ENCODE peak calls at places on chromosomes 16 and 17, in ten cellular contexts. Y is astrocyte of the spinal cord, U is upper lobe of right lung, M is choroid plexus epithelial cell, S is RWPE1, C is natural killer cell, D is tibial artery, F is brain microvascular endothelial cell, X is lower leg skin, N is lung. H is an unnamed sample.

GRCh38 chr16:74601131-74601871 is 5.6 kb downstream of the GLG1 start:
- DNase-seq in Y (no peak), U (no peak), M (no peak), S (peak), C (peak), D (peak), F (no peak), X (no peak), N (no peak), H (no peak)

GRCh38 chr17:82647593-82648164 is 565 bp downstream of the WDR45B start:
- DNase-seq in Y (no peak), U (peak), M (no peak), S (peak), C (peak), D (peak), F (no peak), X (no peak), N (peak), H (no peak)

GRCh38 chr17:77318491-77319210 is 177.9 kb downstream of the SEC14L1 start:
- DNase-seq in Y (no peak), U (peak), M (peak), S (no peak), C (no peak), D (peak), F (no peak), X (peak), N (no peak), H (no peak)

GRCh38 chr16:86831366-86831765 is 253.0 kb downstream of the FOXL1 start:
- DNase-seq in Y (no peak), U (no peak), M (no peak), S (no peak), C (no peak), D (peak), F (no peak), X (no peak), N (no peak), H (no peak)

GRCh38 chr16:17724242-17724898 is 253.6 kb upstream of the XYLT1 start:
- DNase-seq in Y (peak), U (no peak), M (peak), S (no peak), C (no peak), D (no peak), F (peak), X (no peak), N (no peak), H (no peak)

GRCh38 chr17:13600475-13601316 is 1.0 kb downstream of the HS3ST3A1 start:
- DNase-seq in Y (peak), U (no peak), M (no peak), S (no peak), C (no peak), D (no peak), F (no peak), X (no peak), N (no peak), H (no peak)

GRCh38 chr16:12639044-12639443 is 164.6 kb downstream of the CPPED1 start:
- DNase-seq in Y (peak), U (no peak), M (peak), S (peak), C (no peak), D (no peak), F (peak), X (no peak), N (no peak), H (no peak)

GRCh38 chr17:63523256-63523869 is at the start of gene KCNH6:
- DNase-seq in Y (no peak), U (no peak), M (no peak), S (no peak), C (no peak), D (no peak), F (no peak), X (no peak), N (no peak), H (no peak)

GRCh38 chr17:45144199-45145034 is 3.9 kb upstream of the HEXIM1 start:
- DNase-seq in Y (no peak), U (peak), M (no peak), S (no peak), C (no peak), D (peak), F (no peak), X (no peak), N (no peak), H (no peak)

GRCh38 chr17:14594690-14595089 is 293.8 kb downstream of the HS3ST3B1 start:
- DNase-seq in Y (no peak), U (no peak), M (no peak), S (no peak), C (no peak), D (no peak), F (no peak), X (no peak), N (no peak), H (no peak)

GRCh38 chr17:51354908-51355307 is 94.6 kb downstream of the UTP18 start:
- DNase-seq in Y (no peak), U (no peak), M (no peak), S (no peak), C (no peak), D (no peak), F (no peak), X (no peak), N (no peak), H (no peak)

GRCh38 chr17:37828313-37829124 is 83.7 kb upstream of the HNF1B start:
- DNase-seq in Y (no peak), U (no peak), M (no peak), S (no peak), C (no peak), D (no peak), F (no peak), X (no peak), N (no peak), H (no peak)

GRCh38 chr16:85126731-85127662 is 14.7 kb upstream of the CIBAR2 start:
- DNase-seq in Y (peak), U (no peak), M (peak), S (peak), C (no peak), D (peak), F (peak), X (no peak), N (no peak), H (no peak)

GRCh38 chr16:89289428-89290395 is 72.2 kb downstream of the ZNF778 start:
- DNase-seq in Y (peak), U (peak), M (peak), S (peak), C (peak), D (peak), F (peak), X (no peak), N (peak), H (peak)

GRCh38 chr17:804541-805435 is 22.6 kb downstream of the MRM3 start:
- DNase-seq in Y (no peak), U (no peak), M (no peak), S (no peak), C (no peak), D (no peak), F (no peak), X (no peak), N (no peak), H (no peak)

GRCh38 chr17:72488542-72489272 is 367.9 kb downstream of the SOX9 start:
- DNase-seq in Y (no peak), U (no peak), M (peak), S (no peak), C (no peak), D (peak), F (no peak), X (no peak), N (no peak), H (no peak)

GRCh38 chr16:27826081-27826892 is 237.2 kb downstream of the GSG1L start:
- DNase-seq in Y (no peak), U (peak), M (no peak), S (no peak), C (no peak), D (no peak), F (no peak), X (no peak), N (no peak), H (no peak)

GRCh38 chr16:63461248-63461841 is 1425.1 kb upstream of the CDH8 start:
- DNase-seq in Y (peak), U (no peak), M (peak), S (peak), C (no peak), D (no peak), F (peak), X (no peak), N (no peak), H (no peak)

GRCh38 chr16:3971261-3971660 is 90.7 kb upstream of the CREBBP start:
- DNase-seq in Y (peak), U (no peak), M (peak), S (no peak), C (no peak), D (no peak), F (peak), X (no peak), N (no peak), H (no peak)

GRCh38 chr17:79949646-79950292 is 85.9 kb downstream of the TBC1D16 start:
- DNase-seq in Y (no peak), U (peak), M (no peak), S (no peak), C (no peak), D (peak), F (no peak), X (no peak), N (no peak), H (no peak)

DNA sequence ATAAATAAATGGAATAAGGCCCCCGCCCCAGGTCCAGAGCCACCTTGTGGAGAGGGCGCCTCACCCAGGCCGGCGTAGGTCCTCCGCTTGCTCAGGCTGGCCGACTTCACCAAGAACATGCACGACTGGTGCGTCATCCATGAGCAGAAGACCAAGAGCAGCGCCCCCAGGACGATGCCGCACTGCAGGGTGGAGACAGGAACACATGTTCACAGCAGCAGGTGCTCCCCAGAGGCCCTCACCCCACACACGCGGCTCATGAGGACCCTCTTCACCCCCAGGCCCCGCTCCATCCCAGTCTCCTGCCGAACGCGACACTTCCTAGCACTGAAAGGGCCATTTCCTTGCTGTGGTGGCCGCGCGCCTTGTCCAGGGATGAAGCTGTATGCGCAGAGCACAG is 5.5 kb downstream of the SLC38A10 start:
- DNase-seq in Y (no peak), U (no peak), M (no peak), S (no peak), C (no peak), D (no peak), F (no peak), X (no peak), N (no peak), H (no peak)
- TF ChIP-seq CTCF in Y (no peak), U (no peak), M (no peak), S (no peak), C (no peak), D (no peak), F (no peak), X (no peak), N (no peak), H (no peak)

DNA sequence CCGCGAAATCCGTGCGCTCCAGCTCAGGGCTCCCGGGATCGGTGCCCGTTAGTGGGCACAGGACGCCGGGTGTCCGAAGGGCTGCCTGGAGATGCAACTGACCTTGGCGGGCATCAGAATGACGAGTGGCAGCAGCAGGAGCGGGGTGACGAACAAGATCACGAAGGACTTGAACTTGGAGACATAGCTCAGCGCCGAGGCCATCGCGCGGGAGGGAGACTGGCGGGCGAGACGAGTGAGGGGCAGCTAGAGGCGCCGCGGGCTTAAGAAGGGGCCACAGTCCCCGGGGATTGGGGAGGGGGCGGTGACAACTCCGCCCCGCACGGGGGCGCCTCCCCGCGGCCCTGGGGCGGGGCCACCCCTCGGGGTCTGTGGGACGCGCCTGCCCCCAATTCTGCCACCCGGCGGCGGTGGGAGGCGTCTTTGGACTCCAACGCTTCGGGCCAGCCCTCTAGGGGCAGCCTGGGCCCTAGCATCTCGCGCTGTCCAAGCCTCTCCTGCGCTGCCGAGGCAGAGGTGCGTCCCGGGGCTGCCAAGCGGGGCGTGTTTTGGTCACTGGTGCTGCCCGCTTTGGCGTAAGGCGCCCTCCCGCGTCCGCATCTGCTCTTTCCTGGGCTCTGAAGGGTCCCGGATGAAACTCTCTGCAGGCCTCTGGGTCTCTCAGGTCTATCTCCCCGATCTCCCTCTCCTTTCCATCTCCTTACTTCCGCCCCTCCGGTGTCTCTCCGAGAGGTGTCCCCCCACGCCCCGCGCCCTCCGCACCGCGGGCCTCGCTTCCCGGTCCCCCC is at the start of gene SLC13A5:
- DNase-seq in Y (no peak), U (no peak), M (peak), S (no peak), C (no peak), D (no peak), F (no peak), X (no peak), N (no peak), H (no peak)
- TF ChIP-seq CTCF in Y (peak), U (peak), M (peak), S (peak), C (no peak), D (no peak), F (peak), X (no peak), N (no peak), H (no peak)

DNA sequence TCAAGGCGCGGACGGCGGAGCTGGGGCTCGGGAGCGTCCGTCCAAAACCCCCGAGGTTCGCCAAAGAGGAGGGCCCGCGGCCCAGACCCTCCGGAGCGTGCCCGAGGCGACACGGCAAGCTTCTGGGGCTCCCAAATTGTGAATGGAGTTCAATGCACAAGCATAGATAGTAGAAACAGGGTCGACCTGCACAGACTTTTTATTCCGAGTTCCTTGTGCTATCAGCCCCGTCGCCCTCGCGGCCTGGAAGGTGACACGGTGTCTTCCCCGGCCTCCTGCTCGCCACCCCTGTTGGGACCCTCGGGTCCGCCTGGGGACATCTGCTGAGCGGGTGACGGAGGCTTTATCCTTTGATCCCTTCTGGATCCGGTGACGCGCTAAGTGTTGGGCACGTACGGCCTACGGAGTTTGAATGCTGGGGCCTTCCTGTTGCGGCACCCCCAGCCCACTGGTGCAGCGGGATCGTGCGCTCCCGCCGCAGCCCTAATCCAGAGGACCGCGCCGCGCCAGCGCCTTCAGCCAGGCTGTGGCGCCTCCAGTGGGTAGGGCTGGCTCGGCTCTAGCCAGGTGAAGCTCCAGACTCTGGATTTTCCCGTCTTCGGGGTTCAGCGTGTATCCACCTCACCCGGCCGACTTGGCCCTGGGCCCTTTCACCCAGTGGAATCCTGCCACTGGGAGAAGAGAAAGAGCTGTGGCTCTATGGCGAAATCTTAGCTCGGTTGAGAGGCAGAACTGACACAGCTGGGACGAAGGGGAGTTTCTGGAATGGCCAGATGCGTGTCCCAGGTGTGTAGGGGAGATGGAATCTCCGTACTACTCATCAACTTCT is 17.0 kb upstream of the NTN1 start:
- DNase-seq in Y (no peak), U (no peak), M (no peak), S (no peak), C (no peak), D (no peak), F (no peak), X (no peak), N (no peak), H (no peak)
- TF ChIP-seq CTCF in Y (no peak), U (no peak), M (no peak), S (no peak), C (no peak), D (no peak), F (no peak), X (no peak), N (no peak), H (no peak)

GRCh38 chr17:46853896-46854444 is 2.6 kb downstream of the WNT9B start:
- DNase-seq in Y (no peak), U (no peak), M (peak), S (no peak), C (no peak), D (no peak), F (peak), X (no peak), N (no peak), H (no peak)

GRCh38 chr17:46854515-46854914 is 3.1 kb downstream of the WNT9B start:
- DNase-seq in Y (no peak), U (no peak), M (no peak), S (no peak), C (no peak), D (no peak), F (no peak), X (no peak), N (no peak), H (no peak)

GRCh38 chr17:46848534-46848933 is 2.8 kb upstream of the WNT9B start:
- DNase-seq in Y (no peak), U (no peak), M (no peak), S (no peak), C (no peak), D (no peak), F (no peak), X (no peak), N (no peak), H (no peak)

GRCh38 chr17:46850688-46851028 is 725 bp upstream of the WNT9B start:
- DNase-seq in Y (no peak), U (no peak), M (no peak), S (no peak), C (no peak), D (no peak), F (no peak), X (no peak), N (no peak), H (no peak)

GRCh38 chr17:46851029-46851741 is at the start of gene WNT9B:
- DNase-seq in Y (no peak), U (no peak), M (no peak), S (peak), C (no peak), D (no peak), F (no peak), X (no peak), N (no peak), H (no peak)
- TF ChIP-seq CTCF in Y (no peak), U (no peak), M (no peak), S (peak), C (no peak), D (no peak), F (no peak), X (no peak), N (no peak), H (peak)

DNA sequence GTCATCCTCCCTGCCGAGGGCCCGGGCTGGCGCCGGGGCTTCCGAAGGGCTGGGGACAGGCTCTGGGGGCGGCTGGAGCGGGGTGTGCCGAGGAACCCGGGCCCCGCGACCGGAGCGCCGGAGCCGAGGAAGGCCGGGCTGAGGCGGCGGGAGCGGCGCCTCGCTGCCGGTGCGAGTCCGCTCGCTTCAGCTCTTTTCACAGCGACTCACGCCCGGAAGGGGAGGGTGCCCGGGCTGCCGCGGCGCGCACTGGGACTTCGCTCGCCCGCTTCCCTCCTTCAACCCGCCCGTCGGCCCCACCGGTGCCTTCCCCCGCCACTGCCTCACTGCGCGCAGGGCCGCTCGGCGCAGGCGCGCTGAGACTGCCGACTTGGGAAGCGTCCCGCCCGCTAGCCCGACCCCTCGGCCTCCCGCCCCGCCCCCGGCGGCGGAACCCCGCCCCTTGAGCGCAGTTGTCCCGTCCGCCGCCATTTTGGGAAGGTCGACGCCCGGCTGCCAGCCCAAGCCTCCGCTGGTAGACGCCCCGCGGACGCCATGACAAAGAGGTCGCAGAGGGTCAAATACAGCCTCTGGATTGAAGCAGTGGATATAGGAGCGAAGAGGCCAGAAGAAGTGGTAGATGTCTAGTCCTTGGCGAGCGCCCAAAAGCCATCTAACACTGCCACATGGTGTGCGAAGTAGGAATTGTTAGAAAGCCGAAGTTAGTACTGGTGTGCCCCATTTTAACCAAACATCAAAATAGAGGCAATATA is at the start of gene UBE2G1:
- DNase-seq in Y (peak), U (peak), M (peak), S (peak), C (peak), D (peak), F (peak), X (peak), N (peak), H (peak)
- TF ChIP-seq CTCF in Y (peak), U (no peak), M (peak), S (no peak), C (no peak), D (no peak), F (peak), X (no peak), N (no peak), H (no peak)

GRCh38 chr16:80974649-80975376 is 31.9 kb downstream of the CMC2 start:
- DNase-seq in Y (no peak), U (no peak), M (peak), S (peak), C (no peak), D (no peak), F (no peak), X (no peak), N (no peak), H (no peak)
- TF ChIP-seq CTCF in Y (peak), U (peak), M (peak), S (peak), C (peak), D (no peak), F (peak), X (no peak), N (no peak), H (peak)